ENCODE peak calls at places on chromosomes 6 and 20, in eight cellular contexts. X, I, R, L, V, Q, W and D are unnamed samples.

GRCh38 chr20:61905781-61906523 is 159.7 kb downstream of the TAF4 start:
- DNase-seq in X (no peak), I (no peak), R (no peak), L (no peak), V (no peak), Q (no peak), W (no peak), D (no peak)

GRCh38 chr6:43724914-43725642 is 37.5 kb upstream of the MRPS18A start:
- DNase-seq in X (peak; percentile 89), I (peak; percentile 81), R (peak; percentile 80), L (peak; percentile 88), V (peak; percentile 95), Q (peak; percentile 87), W (peak; percentile 53), D (peak; percentile 49)

GRCh38 chr6:112279044-112279916 is 24.9 kb upstream of the LAMA4 start:
- DNase-seq in X (no peak), I (no peak), R (no peak), L (no peak), V (peak; percentile 33), Q (no peak), W (no peak), D (no peak)

GRCh38 chr6:107731422-107732319 is 92.4 kb downstream of the SCML4 start:
- DNase-seq in X (peak; percentile 45), I (no peak), R (no peak), L (no peak), V (no peak), Q (peak; percentile 62), W (no peak), D (no peak)

GRCh38 chr6:82712826-82713225 is 349.2 kb downstream of the TPBG start:
- DNase-seq in X (no peak), I (no peak), R (no peak), L (no peak), V (no peak), Q (no peak), W (no peak), D (no peak)

GRCh38 chr6:153032255-153032882 is 29.9 kb upstream of the MTRF1L start:
- DNase-seq in X (no peak), I (no peak), R (peak; percentile 24), L (no peak), V (peak; percentile 81), Q (no peak), W (no peak), D (peak; percentile 21)

GRCh38 chr6:20647585-20647984 is 113.3 kb downstream of the CDKAL1 start:
- DNase-seq in X (no peak), I (no peak), R (peak; percentile 27), L (no peak), V (no peak), Q (no peak), W (no peak), D (no peak)

GRCh38 chr20:34873583-34874093 is 982 bp upstream of the GGT7 start:
- DNase-seq in X (no peak), I (no peak), R (no peak), L (no peak), V (no peak), Q (no peak), W (no peak), D (no peak)

GRCh38 chr6:126118058-126118759 is 131.9 kb downstream of the TRMT11 start:
- DNase-seq in X (no peak), I (no peak), R (no peak), L (no peak), V (peak; percentile 31), Q (no peak), W (no peak), D (no peak)

GRCh38 chr6:70479236-70479635 is 65.9 kb downstream of the FAM135A start:
- DNase-seq in X (no peak), I (no peak), R (no peak), L (no peak), V (peak; percentile 35), Q (no peak), W (no peak), D (peak; percentile 56)

GRCh38 chr6:8000080-8001035 is 63.8 kb downstream of the BLOC1S5 start:
- DNase-seq in X (no peak), I (no peak), R (no peak), L (no peak), V (no peak), Q (no peak), W (no peak), D (peak; percentile 79)

GRCh38 chr6:84224251-84224650 is 3.2 kb downstream of the CEP162 start:
- DNase-seq in X (no peak), I (no peak), R (no peak), L (no peak), V (no peak), Q (no peak), W (no peak), D (no peak)

GRCh38 chr6:84228198-84228543 is 728 bp upstream of the CEP162 start:
- DNase-seq in X (no peak), I (no peak), R (no peak), L (no peak), V (no peak), Q (no peak), W (no peak), D (no peak)

GRCh38 chr6:84222426-84222825 is 5.0 kb downstream of the CEP162 start:
- DNase-seq in X (no peak), I (no peak), R (no peak), L (no peak), V (no peak), Q (no peak), W (no peak), D (no peak)

GRCh38 chr6:84227044-84227433 is 404 bp downstream of the CEP162 start:
- DNase-seq in X (no peak), I (no peak), R (no peak), L (no peak), V (no peak), Q (no peak), W (no peak), D (no peak)

GRCh38 chr6:84227434-84228197 is at the start of gene CEP162:
- DNase-seq in X (peak; percentile 91), I (peak; percentile 86), R (peak; percentile 93), L (no peak), V (peak; percentile 77), Q (peak; percentile 97), W (peak; percentile 84), D (peak; percentile 81)
- H3K4me3 ChIP-seq in X (peak within 1 kb of the TSS; percentile 91), I (peak within 1 kb of the TSS; percentile 87), R (peak within 1 kb of the TSS; percentile 98), L (peak within 1 kb of the TSS; percentile 54), V (peak within 1 kb of the TSS; percentile 93), Q (peak within 1 kb of the TSS; percentile 71), W (peak within 1 kb of the TSS; percentile 88), D (peak within 1 kb of the TSS; percentile 65)

DNA sequence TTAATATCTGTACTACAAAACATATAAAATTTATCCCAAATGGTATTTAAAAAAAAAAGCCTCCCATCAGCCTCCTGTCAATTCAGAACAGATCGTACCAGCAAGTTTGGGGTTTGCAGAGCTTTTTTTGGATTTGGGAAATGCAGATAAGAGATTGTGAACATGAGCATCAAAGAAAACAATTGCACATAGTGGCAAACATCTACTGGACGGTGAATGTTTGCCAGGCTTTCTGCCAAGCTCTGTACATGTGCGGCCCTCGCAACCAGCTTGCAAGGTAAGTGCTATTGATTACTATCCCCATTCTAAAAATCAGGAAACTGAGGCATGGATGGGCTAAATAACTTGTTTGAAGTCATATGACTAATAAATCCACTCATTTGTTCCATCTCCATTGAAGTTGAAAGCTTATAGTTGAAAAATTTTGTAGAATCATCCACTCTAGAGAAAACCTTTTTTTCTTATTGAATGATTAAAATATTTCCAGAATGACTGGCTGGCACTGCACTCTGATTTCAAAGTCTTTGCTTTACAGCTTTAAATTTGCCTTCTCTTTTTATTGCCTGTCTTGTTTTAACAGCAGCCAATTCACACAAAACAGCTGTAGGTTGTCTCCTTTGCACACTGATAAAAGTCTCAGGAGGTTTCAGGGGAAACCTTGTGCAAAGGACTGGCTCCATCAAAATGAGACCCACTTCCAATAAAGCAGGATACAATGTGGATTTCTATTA is 37.4 kb upstream of the SIRT5 start:
- DNase-seq in X (no peak), I (no peak), R (no peak), L (no peak), V (no peak), Q (no peak), W (no peak), D (no peak)
- H3K4me1 ChIP-seq in X (no peaks in the 10 kb centered on the region), I (no peaks in the 10 kb centered on the region), R (no peaks in the 10 kb centered on the region), L (no peaks in the 10 kb centered on the region), V (no peaks in the 10 kb centered on the region), Q (no peaks in the 10 kb centered on the region), W (no peaks in the 10 kb centered on the region), D (no peaks in the 10 kb centered on the region)

DNA sequence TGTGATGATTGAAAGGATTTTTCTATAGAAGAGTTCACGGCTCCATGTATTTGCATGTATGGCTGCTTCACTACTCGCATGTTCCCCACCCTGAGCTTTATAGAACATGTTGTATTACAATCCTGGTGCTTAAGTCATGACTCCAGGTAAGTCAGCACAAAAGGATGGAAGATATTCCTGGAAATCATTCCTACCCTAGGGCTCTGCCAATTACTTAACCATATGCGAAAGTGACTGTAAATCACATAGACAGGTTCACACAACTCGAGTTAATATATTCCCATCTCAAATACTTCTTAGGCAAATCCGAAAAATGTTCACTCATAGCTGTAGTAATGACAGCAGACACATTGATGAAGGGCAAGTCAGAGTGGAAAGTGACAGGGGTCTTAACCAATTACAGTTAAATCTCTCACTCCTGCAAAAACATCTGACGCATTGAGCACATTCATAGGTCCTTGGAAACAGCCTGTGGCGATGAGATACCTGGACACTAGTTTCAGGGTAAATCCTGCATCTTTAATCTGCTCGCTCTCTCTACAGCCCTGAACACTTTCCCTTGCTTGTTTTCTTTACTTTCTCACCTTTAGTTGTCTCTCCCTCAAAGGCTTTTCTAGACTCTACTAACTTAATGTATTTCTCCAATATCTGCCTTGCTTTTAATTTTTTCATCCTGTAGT is 35.1 kb downstream of the RNF217 start:
- DNase-seq in X (no peak), I (no peak), R (no peak), L (no peak), V (no peak), Q (no peak), W (no peak), D (no peak)
- H3K4me3 ChIP-seq in X (no peak overlapping the region), I (no peak overlapping the region), R (no peak overlapping the region), L (no peak overlapping the region), V (no peak overlapping the region), Q (no peak overlapping the region), W (no peak overlapping the region), D (no peak overlapping the region)

GRCh38 chr20:31716818-31717477 is 5.7 kb downstream of the BCL2L1 start:
- DNase-seq in X (no peak), I (no peak), R (no peak), L (no peak), V (no peak), Q (no peak), W (no peak), D (no peak)

GRCh38 chr20:31717478-31717946 is 5.2 kb downstream of the BCL2L1 start:
- DNase-seq in X (no peak), I (no peak), R (peak; percentile 44), L (no peak), V (no peak), Q (no peak), W (no peak), D (no peak)

GRCh38 chr20:31715766-31716165 is 6.9 kb downstream of the BCL2L1 start:
- DNase-seq in X (no peak), I (no peak), R (no peak), L (no peak), V (no peak), Q (peak; percentile 15), W (no peak), D (no peak)

GRCh38 chr20:31718952-31719643 is 3.6 kb downstream of the BCL2L1 start:
- DNase-seq in X (no peak), I (no peak), R (peak; percentile 28), L (no peak), V (no peak), Q (no peak), W (no peak), D (no peak)

DNA sequence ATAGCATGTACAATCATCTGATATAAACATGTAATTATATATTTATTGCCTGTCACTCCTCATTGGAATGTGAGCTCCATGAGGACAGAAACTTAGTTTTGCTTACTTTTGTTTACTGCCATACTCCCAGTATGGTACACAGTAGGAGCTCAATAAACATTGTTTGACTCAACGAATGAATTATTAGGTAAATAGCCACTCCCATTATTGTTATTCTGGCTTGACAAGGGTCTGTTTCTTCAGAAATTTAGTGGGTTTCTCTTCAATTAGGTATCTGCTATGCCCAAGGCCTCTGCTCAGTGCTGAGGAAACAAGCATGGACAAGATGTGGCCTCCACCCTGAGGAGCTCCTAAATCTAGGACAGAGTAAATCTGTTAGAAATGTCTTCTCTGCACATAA is 6.3 kb downstream of the BCL2L1 start:
- DNase-seq in X (no peak), I (no peak), R (no peak), L (no peak), V (no peak), Q (no peak), W (no peak), D (no peak)
- H3K4me1 ChIP-seq in X (peaks cover 62% of the 10 kb centered on the region), I (peaks cover 64% of the 10 kb centered on the region), R (peaks cover 93% of the 10 kb centered on the region), L (peaks cover 78% of the 10 kb centered on the region), V (peaks cover 38% of the 10 kb centered on the region), Q (peaks cover 11% of the 10 kb centered on the region), W (peaks cover 28% of the 10 kb centered on the region), D (peaks cover 51% of the 10 kb centered on the region)